ENCODE peak calls at places on chromosomes 1 and 21, in four cellular contexts. C is body of pancreas, U is foreskin fibroblast, A is nephron progenitor cell. J is an unnamed sample.

GRCh38 chr1:156368889-156369684 is at the start of gene RHBG:
- DNase-seq in U (peak), A (peak), C (peak), J (peak)

GRCh38 chr1:28323720-28324119 is 5.1 kb upstream of the MED18 start:
- DNase-seq in C (no peak), U (no peak), A (no peak), J (no peak)

GRCh38 chr1:184283999-184284398 is 102.8 kb upstream of the C1orf21 start:
- DNase-seq in A (no peak), C (no peak), U (peak), J (no peak)

GRCh38 chr1:212459656-212460055 is 26.9 kb downstream of the NENF start:
- DNase-seq in U (no peak), A (no peak), C (no peak), J (no peak)

GRCh38 chr1:76210130-76210529 is 135.6 kb downstream of the ST6GALNAC3 start:
- DNase-seq in A (no peak), C (no peak), U (no peak), J (no peak)

GRCh38 chr1:79326875-79327274 is 320.3 kb upstream of the ADGRL4 start:
- DNase-seq in C (no peak), U (no peak), A (no peak), J (no peak)

GRCh38 chr21:36709868-36710728 is 11.2 kb downstream of the SIM2 start:
- DNase-seq in A (no peak), U (no peak), C (peak), J (no peak)

GRCh38 chr21:42645211-42646075 is 8.0 kb upstream of the PDE9A start:
- DNase-seq in U (no peak), A (no peak), C (no peak), J (no peak)

GRCh38 chr1:30329802-30330557 is 393.4 kb downstream of the MATN1 start:
- DNase-seq in U (no peak), C (no peak), A (no peak), J (no peak)

GRCh38 chr1:26177182-26177684 is at the start of gene CNKSR1:
- DNase-seq in C (peak), A (no peak), U (no peak), J (peak)

GRCh38 chr1:64265141-64265540 is 61.7 kb downstream of the UBE2U start:
- DNase-seq in U (peak), A (no peak), C (no peak), J (no peak)

GRCh38 chr1:9448132-9449105 is 90.8 kb upstream of the SLC25A33 start:
- DNase-seq in A (peak), U (no peak), C (no peak), J (no peak)

GRCh38 chr1:164830628-164831027 is 271.6 kb downstream of the PBX1 start:
- DNase-seq in A (no peak), U (no peak), C (no peak), J (no peak)

GRCh38 chr1:95451904-95452303 is 217.9 kb downstream of the RWDD3 start:
- DNase-seq in A (no peak), U (no peak), C (no peak), J (no peak)

GRCh38 chr1:198167436-198167934 is 10.7 kb downstream of the NEK7 start:
- DNase-seq in U (peak), C (no peak), A (no peak), J (no peak)

GRCh38 chr1:158103860-158104522 is 76.7 kb upstream of the CD1D start:
- DNase-seq in A (no peak), C (no peak), U (no peak), J (no peak)

GRCh38 chr1:15005116-15005515 is 148.4 kb upstream of the TMEM51 start:
- DNase-seq in A (no peak), U (peak), C (peak), J (no peak)

GRCh38 chr1:63322248-63322943 is at the start of gene FOXD3:
- DNase-seq in U (peak), A (peak), C (peak), J (peak)

GRCh38 chr1:229155472-229155871 is 115.4 kb upstream of the RAB4A start:
- DNase-seq in A (peak), C (no peak), U (no peak), J (no peak)

GRCh38 chr1:66893712-66894111 is 30.9 kb downstream of the DNAI4 start:
- DNase-seq in C (no peak), A (no peak), U (no peak), J (no peak)

GRCh38 chr1:13666317-13666716 is 33.7 kb upstream of the PRDM2 start:
- DNase-seq in A (no peak), U (no peak), C (no peak), J (no peak)

GRCh38 chr1:6859415-6860343 is 74.4 kb downstream of the CAMTA1 start:
- DNase-seq in U (peak), A (no peak), C (no peak), J (peak)

GRCh38 chr1:46027788-46028573 is 104.4 kb downstream of the PIK3R3 start:
- DNase-seq in U (no peak), C (no peak), A (no peak), J (no peak)

GRCh38 chr1:165851034-165851658 is 23.7 kb downstream of the UCK2 start:
- DNase-seq in A (no peak), U (peak), C (no peak), J (no peak)

GRCh38 chr1:78427506-78427905 is 63.3 kb upstream of the PTGFR start:
- DNase-seq in A (no peak), U (peak), C (no peak), J (no peak)

GRCh38 chr1:66564250-66564649 is 30.3 kb downstream of the SGIP1 start:
- DNase-seq in U (peak), A (no peak), C (no peak), J (peak)

GRCh38 chr1:43671193-43671592 is 21.2 kb downstream of the KDM4A start:
- DNase-seq in C (no peak), A (no peak), U (peak), J (no peak)

GRCh38 chr1:156885904-156886355 is 7.6 kb upstream of the PEAR1 start:
- DNase-seq in A (no peak), C (no peak), U (no peak), J (no peak)

GRCh38 chr1:2466834-2467554 is 9.1 kb upstream of the PLCH2 start:
- DNase-seq in A (peak), U (no peak), C (no peak), J (peak)
- TF ChIP-seq CTCF in A (no peak), U (no peak), C (no peak), J (no peak)

GRCh38 chr21:43817157-43818086 is 28.0 kb downstream of the RRP1 start:
- DNase-seq in C (no peak), U (no peak), A (no peak), J (no peak)

GRCh38 chr21:43815107-43815742 is 25.8 kb downstream of the RRP1 start:
- DNase-seq in C (no peak), U (no peak), A (no peak), J (peak)

GRCh38 chr21:43815991-43816390 is 26.6 kb downstream of the RRP1 start:
- DNase-seq in A (no peak), U (no peak), C (no peak), J (no peak)

GRCh38 chr21:43818685-43819084 is 29.3 kb downstream of the RRP1 start:
- DNase-seq in U (no peak), C (no peak), A (no peak), J (no peak)

DNA sequence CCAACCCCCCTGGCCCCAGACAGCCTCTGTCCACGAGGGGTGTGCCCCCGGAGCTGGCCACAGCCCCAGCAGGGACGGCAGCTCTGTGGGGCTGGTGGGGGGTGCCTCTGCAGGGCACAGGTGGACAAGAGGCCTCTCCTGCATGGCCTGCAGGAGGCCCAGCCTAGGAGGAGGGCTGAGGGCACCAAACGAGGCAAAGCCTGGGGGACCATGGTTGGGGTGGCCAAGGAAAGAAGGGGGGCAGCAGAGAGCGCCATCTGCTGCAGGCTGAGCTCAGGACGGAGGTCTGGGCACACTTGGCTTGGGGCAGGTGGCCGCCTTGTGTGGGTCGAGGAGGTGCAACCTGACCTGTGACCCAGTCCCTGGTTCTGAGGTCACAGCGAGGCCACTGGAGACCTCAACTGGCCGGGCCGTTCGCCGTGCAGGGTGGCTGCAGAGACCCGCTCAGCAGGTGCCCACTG is 27.3 kb downstream of the RRP1 start:
- DNase-seq in C (no peak), A (no peak), U (no peak), J (no peak)
- TF ChIP-seq CTCF in C (no peak), A (no peak), U (no peak), J (no peak)

GRCh38 chr21:45443595-45444181 is 38.7 kb downstream of the COL18A1 start:
- DNase-seq in U (no peak), A (no peak), C (no peak), J (no peak)
- TF ChIP-seq CTCF in U (no peak), A (no peak), C (no peak), J (no peak)

GRCh38 chr1:88936223-88936523 is 44.8 kb upstream of the GTF2B start:
- DNase-seq in C (no peak), U (no peak), A (no peak), J (no peak)
- TF ChIP-seq CTCF in C (peak), U (no peak), A (peak), J (peak)